ENCODE peak calls at places on chromosome 11, in ten cellular contexts. S is tibial nerve, E is sigmoid colon, Y is vagina, B is A549, M is heart left ventricle, K is ovary, V is spleen, J is IMR-90, N is transverse colon. D is an unnamed sample.

GRCh38 chr11:106281455-106282173 is 204.2 kb downstream of the AASDHPPT start:
- DNase-seq in S (no peak), E (no peak), Y (no peak), B (peak), M (no peak), K (no peak), V (no peak), J (peak), N (no peak), D (no peak)

GRCh38 chr11:119759324-119759723 is 30.3 kb upstream of the NECTIN1 start:
- DNase-seq in S (no peak), E (no peak), Y (no peak), B (no peak), M (no peak), K (no peak), V (peak), J (peak), N (no peak), D (no peak)

GRCh38 chr11:117495357-117495756 is 167.7 kb downstream of the CEP164 start:
- DNase-seq in S (no peak), E (no peak), Y (no peak), B (no peak), M (no peak), K (no peak), V (no peak), J (no peak), N (no peak), D (no peak)

GRCh38 chr11:76215946-76216345 is 9.6 kb upstream of the WNT11 start:
- DNase-seq in S (no peak), E (no peak), Y (no peak), B (no peak), M (no peak), K (no peak), V (no peak), J (peak), N (no peak), D (no peak)

GRCh38 chr11:64276653-64277431 is 7.6 kb downstream of the BAD start:
- DNase-seq in S (no peak), E (no peak), Y (no peak), B (peak), M (no peak), K (peak), V (no peak), J (no peak), N (peak), D (no peak)

GRCh38 chr11:122977455-122978302 is 4.0 kb downstream of the BSX start:
- DNase-seq in S (no peak), E (peak), Y (no peak), B (no peak), M (no peak), K (no peak), V (no peak), J (no peak), N (no peak), D (no peak)

GRCh38 chr11:133711545-133711944 is 133.8 kb downstream of the SPATA19 start:
- DNase-seq in S (no peak), E (no peak), Y (peak), B (no peak), M (no peak), K (no peak), V (no peak), J (no peak), N (no peak), D (no peak)

GRCh38 chr11:78025378-78025777 is 2.3 kb upstream of the KCTD14 start:
- DNase-seq in S (no peak), E (no peak), Y (no peak), B (no peak), M (no peak), K (no peak), V (no peak), J (no peak), N (no peak), D (no peak)

GRCh38 chr11:28729339-28729738 is 621.2 kb downstream of the METTL15 start:
- DNase-seq in S (no peak), E (no peak), Y (no peak), B (no peak), M (no peak), K (no peak), V (no peak), J (no peak), N (no peak), D (peak)

GRCh38 chr11:125941606-125942275 is 4.1 kb upstream of the VSIG10L2 start:
- DNase-seq in S (peak), E (peak), Y (peak), B (peak), M (peak), K (peak), V (no peak), J (peak), N (peak), D (peak)

GRCh38 chr11:62554377-62554776 is 7.8 kb upstream of the AHNAK start:
- DNase-seq in S (peak), E (peak), Y (no peak), B (no peak), M (no peak), K (no peak), V (no peak), J (no peak), N (no peak), D (no peak)

GRCh38 chr11:119726150-119726553 is 2.8 kb downstream of the NECTIN1 start:
- DNase-seq in S (no peak), E (no peak), Y (no peak), B (no peak), M (no peak), K (no peak), V (no peak), J (no peak), N (no peak), D (no peak)

GRCh38 chr11:33065445-33066178 is 26.2 kb downstream of the TCP11L1 start:
- DNase-seq in S (peak), E (peak), Y (peak), B (peak), M (peak), K (peak), V (peak), J (peak), N (peak), D (peak)

GRCh38 chr11:10666976-10667892 is 26.3 kb downstream of the IRAG1 start:
- DNase-seq in S (no peak), E (no peak), Y (no peak), B (no peak), M (no peak), K (no peak), V (no peak), J (peak), N (no peak), D (no peak)

GRCh38 chr11:86037743-86038142 is 31.1 kb downstream of the PICALM start:
- DNase-seq in S (no peak), E (no peak), Y (no peak), B (no peak), M (no peak), K (no peak), V (no peak), J (no peak), N (no peak), D (no peak)

GRCh38 chr11:11952036-11952435 is 56.4 kb downstream of the DKK3 start:
- DNase-seq in S (no peak), E (no peak), Y (no peak), B (no peak), M (no peak), K (no peak), V (no peak), J (no peak), N (no peak), D (no peak)

GRCh38 chr11:44629732-44630345 is 64.4 kb downstream of the CD82 start:
- DNase-seq in S (no peak), E (peak), Y (peak), B (no peak), M (no peak), K (no peak), V (no peak), J (no peak), N (no peak), D (no peak)

GRCh38 chr11:125869526-125869925 is 17.9 kb upstream of the HYLS1 start:
- DNase-seq in S (no peak), E (no peak), Y (no peak), B (no peak), M (no peak), K (no peak), V (no peak), J (no peak), N (no peak), D (no peak)

GRCh38 chr11:128568166-128568778 is 19.1 kb downstream of the ETS1 start:
- DNase-seq in S (no peak), E (peak), Y (no peak), B (no peak), M (peak), K (no peak), V (peak), J (no peak), N (no peak), D (no peak)

GRCh38 chr11:88480217-88480616 is 142.7 kb upstream of the CTSC start:
- DNase-seq in S (no peak), E (no peak), Y (no peak), B (no peak), M (no peak), K (no peak), V (no peak), J (peak), N (no peak), D (no peak)

GRCh38 chr11:111977141-111978027 is 40.2 kb downstream of the DIXDC1 start:
- DNase-seq in S (peak), E (peak), Y (no peak), B (no peak), M (peak), K (peak), V (peak), J (no peak), N (peak), D (peak)

GRCh38 chr11:83159901-83160865 is 3.3 kb downstream of the PCF11 start:
- DNase-seq in S (no peak), E (no peak), Y (no peak), B (peak), M (no peak), K (no peak), V (peak), J (peak), N (peak), D (peak)

GRCh38 chr11:109668973-109669634 is 247.1 kb downstream of the C11orf87 start:
- DNase-seq in S (no peak), E (no peak), Y (no peak), B (no peak), M (no peak), K (no peak), V (no peak), J (peak), N (no peak), D (no peak)

GRCh38 chr11:84780689-84781293 is 846.4 kb downstream of the DLG2 start:
- DNase-seq in S (no peak), E (no peak), Y (no peak), B (peak), M (no peak), K (no peak), V (no peak), J (peak), N (no peak), D (no peak)

GRCh38 chr11:34682822-34683221 is 61.9 kb downstream of the EHF start:
- DNase-seq in S (no peak), E (no peak), Y (no peak), B (peak), M (no peak), K (no peak), V (no peak), J (peak), N (no peak), D (no peak)

GRCh38 chr11:113475160-113475761 is at the start of gene DRD2:
- DNase-seq in S (no peak), E (no peak), Y (no peak), B (no peak), M (no peak), K (peak), V (no peak), J (no peak), N (no peak), D (no peak)

GRCh38 chr11:70603064-70603755 is 204.9 kb downstream of the CTTN start:
- DNase-seq in S (no peak), E (no peak), Y (no peak), B (no peak), M (no peak), K (no peak), V (no peak), J (no peak), N (no peak), D (no peak)

GRCh38 chr11:81420668-81421550 is 1312.8 kb downstream of the FAM181B start:
- DNase-seq in S (no peak), E (no peak), Y (no peak), B (no peak), M (no peak), K (no peak), V (no peak), J (no peak), N (no peak), D (no peak)

GRCh38 chr11:46252373-46252914 is 25.0 kb upstream of the CREB3L1 start:
- DNase-seq in S (no peak), E (no peak), Y (no peak), B (no peak), M (no peak), K (no peak), V (no peak), J (no peak), N (no peak), D (peak)

GRCh38 chr11:57496109-57496820 is 19.2 kb downstream of the SLC43A1 start:
- DNase-seq in S (no peak), E (no peak), Y (no peak), B (no peak), M (no peak), K (no peak), V (no peak), J (no peak), N (no peak), D (peak)

GRCh38 chr11:92865352-92865751 is 104.1 kb upstream of the MTNR1B start:
- DNase-seq in S (peak), E (no peak), Y (no peak), B (no peak), M (no peak), K (no peak), V (no peak), J (peak), N (no peak), D (no peak)

GRCh38 chr11:64123102-64123434 is 42.8 kb downstream of the MACROD1 start:
- DNase-seq in S (no peak), E (peak), Y (no peak), B (no peak), M (peak), K (no peak), V (no peak), J (no peak), N (peak), D (peak)

GRCh38 chr11:87454246-87454645 is 416.5 kb downstream of the TMEM135 start:
- DNase-seq in S (no peak), E (no peak), Y (no peak), B (no peak), M (no peak), K (no peak), V (no peak), J (peak), N (peak), D (peak)

GRCh38 chr11:128576555-128576954 is 10.8 kb downstream of the ETS1 start:
- DNase-seq in S (no peak), E (peak), Y (no peak), B (no peak), M (no peak), K (no peak), V (no peak), J (no peak), N (no peak), D (no peak)

GRCh38 chr11:34449013-34449412 is 10.3 kb downstream of the CAT start:
- DNase-seq in S (no peak), E (no peak), Y (no peak), B (no peak), M (no peak), K (no peak), V (no peak), J (no peak), N (no peak), D (no peak)

GRCh38 chr11:15390857-15391256 is 276.1 kb downstream of the INSC start:
- DNase-seq in S (no peak), E (no peak), Y (no peak), B (no peak), M (no peak), K (no peak), V (no peak), J (no peak), N (no peak), D (no peak)

GRCh38 chr11:6606471-6607189 is 3.1 kb downstream of the ILK start:
- DNase-seq in S (peak), E (peak), Y (peak), B (peak), M (peak), K (peak), V (peak), J (peak), N (peak), D (peak)
- TF ChIP-seq POLR2A in S (peak), E (peak), Y (peak), B (peak), M (peak), K (peak), V (no peak), J (no peak), N (peak), D (peak)

GRCh38 chr11:73380897-73381410 is 4.8 kb downstream of the RELT start:
- DNase-seq in S (no peak), E (no peak), Y (no peak), B (no peak), M (no peak), K (no peak), V (no peak), J (no peak), N (no peak), D (no peak)
- H3K27ac ChIP-seq in S (peak), E (peak), Y (no peak), B (no peak), M (no peak), K (no peak), V (peak), J (no peak), N (no peak), D (no peak)

GRCh38 chr11:65900125-65900898 is at the start of gene FOSL1:
- DNase-seq in S (peak), E (peak), Y (no peak), B (peak), M (peak), K (peak), V (peak), J (peak), N (peak), D (peak)
- TF ChIP-seq POLR2A in S (no peak), E (no peak), Y (peak), B (peak), M (peak), K (no peak), V (no peak), J (peak), N (peak), D (peak)

DNA sequence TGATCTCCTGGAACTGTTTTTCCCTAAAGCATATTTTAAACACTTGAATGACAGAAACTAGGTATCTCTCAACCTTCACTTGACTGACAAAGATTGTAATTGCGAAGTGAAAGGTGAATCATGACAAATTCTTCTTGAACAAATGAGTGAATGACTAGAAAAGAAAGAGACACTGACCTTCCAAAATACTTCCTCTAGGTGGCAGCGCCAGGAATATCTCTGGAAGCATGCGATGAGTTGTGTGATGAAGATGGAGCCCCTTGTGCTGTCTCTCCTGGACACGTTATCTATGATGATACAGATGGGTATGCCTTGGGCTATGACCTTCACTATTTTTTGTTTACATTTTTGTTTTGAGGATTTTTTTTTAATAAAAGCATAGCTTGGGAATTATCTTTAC is 7.0 kb upstream of the CASP12 start:
- DNase-seq in S (no peak), E (no peak), Y (no peak), B (peak), M (no peak), K (no peak), V (no peak), J (no peak), N (no peak), D (no peak)
- H3K27ac ChIP-seq in S (no peak), E (no peak), Y (no peak), B (no peak), M (no peak), K (no peak), V (no peak), J (no peak), N (no peak), D (no peak)

GRCh38 chr11:72098741-72099140 is 4.4 kb downstream of the LAMTOR1 start:
- DNase-seq in S (no peak), E (no peak), Y (no peak), B (no peak), M (no peak), K (no peak), V (no peak), J (no peak), N (no peak), D (no peak)
- TF ChIP-seq POLR2A in S (no peak), E (no peak), Y (no peak), B (no peak), M (no peak), K (no peak), V (no peak), J (no peak), N (no peak), D (no peak)

GRCh38 chr11:131534611-131535010 is 164.2 kb downstream of the NTM start:
- DNase-seq in S (no peak), E (no peak), Y (no peak), B (no peak), M (no peak), K (no peak), V (no peak), J (no peak), N (no peak), D (no peak)

GRCh38 chr11:131537729-131538128 is 167.3 kb downstream of the NTM start:
- DNase-seq in S (no peak), E (no peak), Y (no peak), B (no peak), M (no peak), K (no peak), V (no peak), J (no peak), N (no peak), D (no peak)

GRCh38 chr11:131538322-131538721 is 167.9 kb downstream of the NTM start:
- DNase-seq in S (no peak), E (no peak), Y (no peak), B (no peak), M (no peak), K (no peak), V (no peak), J (no peak), N (no peak), D (no peak)

GRCh38 chr11:131536159-131536558 is 165.7 kb downstream of the NTM start:
- DNase-seq in S (no peak), E (no peak), Y (no peak), B (no peak), M (no peak), K (no peak), V (no peak), J (no peak), N (no peak), D (no peak)

DNA sequence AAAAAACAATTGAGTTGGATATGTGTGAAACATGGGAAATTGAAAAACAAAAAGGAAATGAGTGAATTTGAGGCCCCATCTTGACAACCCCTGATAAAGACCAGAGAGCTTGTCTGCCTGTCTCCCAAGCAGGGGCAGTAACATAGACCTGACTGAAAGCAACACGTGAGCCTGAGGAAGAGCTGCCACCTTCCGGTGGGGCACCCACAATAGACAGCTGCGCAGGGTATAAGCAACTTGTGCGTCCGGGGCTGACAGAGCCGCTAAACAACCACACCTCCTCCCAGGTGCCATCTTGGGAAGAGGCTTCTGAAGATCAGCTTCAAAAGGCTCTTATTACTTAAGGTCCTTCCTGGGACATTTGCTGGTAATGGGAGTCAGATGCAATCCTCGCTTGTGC is 166.8 kb downstream of the NTM start:
- DNase-seq in S (no peak), E (no peak), Y (no peak), B (no peak), M (no peak), K (no peak), V (no peak), J (no peak), N (no peak), D (no peak)
- H3K27ac ChIP-seq in S (no peak), E (no peak), Y (no peak), B (no peak), M (no peak), K (no peak), V (no peak), J (no peak), N (no peak), D (no peak)